ENCODE peak calls at places on chromosomes 6 and 20, in five cellular contexts. One of them, this sample, is unnamed.

GRCh38 chr20:36435799-36436541 is 105.3 kb upstream of the MYL9 start:
- DNase-seq in stimulated activated naive CD8-positive, alpha-beta T cell treated with anti-CD3 and anti-CD28 coated beads, Interleukin-15, amount 100 ng/mL, for 72 hours: peak
- DNase-seq in HS-27A: no peak
- DNase-seq in HTR-8/SVneo: peak
- DNase-seq in effector memory CD8-positive, alpha-beta T cell: peak
- DNase-seq in this sample: peak

GRCh38 chr6:15960740-15961629 is 167.9 kb upstream of the MYLIP start:
- DNase-seq in stimulated activated naive CD8-positive, alpha-beta T cell treated with anti-CD3 and anti-CD28 coated beads, Interleukin-15, amount 100 ng/mL, for 72 hours: no peak
- DNase-seq in HS-27A: no peak
- DNase-seq in HTR-8/SVneo: no peak
- DNase-seq in effector memory CD8-positive, alpha-beta T cell: no peak
- DNase-seq in this sample: no peak

GRCh38 chr6:149965191-149966020 is 1.7 kb downstream of the ULBP1 start:
- DNase-seq in effector memory CD8-positive, alpha-beta T cell: no peak
- DNase-seq in HTR-8/SVneo: no peak
- DNase-seq in HS-27A: no peak
- DNase-seq in stimulated activated naive CD8-positive, alpha-beta T cell treated with anti-CD3 and anti-CD28 coated beads, Interleukin-15, amount 100 ng/mL, for 72 hours: peak
- DNase-seq in this sample: no peak

GRCh38 chr20:17633221-17633849 is 48.7 kb downstream of the RRBP1 start:
- DNase-seq in effector memory CD8-positive, alpha-beta T cell: no peak
- DNase-seq in stimulated activated naive CD8-positive, alpha-beta T cell treated with anti-CD3 and anti-CD28 coated beads, Interleukin-15, amount 100 ng/mL, for 72 hours: no peak
- DNase-seq in HTR-8/SVneo: no peak
- DNase-seq in HS-27A: no peak
- DNase-seq in this sample: no peak

GRCh38 chr20:38241201-38241600 is 19.3 kb downstream of the KIAA1755 start:
- DNase-seq in HTR-8/SVneo: no peak
- DNase-seq in HS-27A: no peak
- DNase-seq in stimulated activated naive CD8-positive, alpha-beta T cell treated with anti-CD3 and anti-CD28 coated beads, Interleukin-15, amount 100 ng/mL, for 72 hours: no peak
- DNase-seq in effector memory CD8-positive, alpha-beta T cell: no peak
- DNase-seq in this sample: no peak

GRCh38 chr6:27441001-27441400 is 31.9 kb downstream of the ZNF184 start:
- DNase-seq in stimulated activated naive CD8-positive, alpha-beta T cell treated with anti-CD3 and anti-CD28 coated beads, Interleukin-15, amount 100 ng/mL, for 72 hours: no peak
- DNase-seq in effector memory CD8-positive, alpha-beta T cell: no peak
- DNase-seq in HS-27A: no peak
- DNase-seq in HTR-8/SVneo: peak
- DNase-seq in this sample: no peak

GRCh38 chr20:32623667-32624157 is 38.6 kb upstream of the NOL4L start:
- DNase-seq in HS-27A: no peak
- DNase-seq in stimulated activated naive CD8-positive, alpha-beta T cell treated with anti-CD3 and anti-CD28 coated beads, Interleukin-15, amount 100 ng/mL, for 72 hours: no peak
- DNase-seq in effector memory CD8-positive, alpha-beta T cell: no peak
- DNase-seq in HTR-8/SVneo: no peak
- DNase-seq in this sample: no peak

GRCh38 chr6:166989427-166990034 is 9.7 kb upstream of the CEP43 start:
- DNase-seq in effector memory CD8-positive, alpha-beta T cell: peak
- DNase-seq in HS-27A: no peak
- DNase-seq in HTR-8/SVneo: no peak
- DNase-seq in stimulated activated naive CD8-positive, alpha-beta T cell treated with anti-CD3 and anti-CD28 coated beads, Interleukin-15, amount 100 ng/mL, for 72 hours: peak
- DNase-seq in this sample: peak

This sample was measured in SJSA1.